ENCODE peak calls at places on chromosomes 7 and 10, in seven cellular contexts. U is HEK293T; H is retina; P is stimulated activated CD8-positive, alpha-beta memory T cell treated with anti-CD3 and anti-CD28 coated beads, Interleukin-7, amount 100 ng/mL, for 4 hours; V is activated CD4-positive, alpha-beta T cell treated with anti-CD3 and anti-CD28 coated beads, Interleukin-2, amount 50 U/mL, for 24 hours; K is stimulated activated CD4-positive, alpha-beta T cell treated with anti-CD3 and anti-CD28 coated beads, TNF-alpha, amount 100 ng/mL, for 4 hours; M is amniotic stem cell. I is an unnamed sample.
A peak's percentile ranks its signal among the peaks of the same experiment; 100 is the strongest.

GRCh38 chr10:11256896-11257295 is 239.2 kb downstream of the CELF2 start:
- DNase-seq in P (no peak), V (no peak), K (no peak), U (no peak), H (no peak), M (no peak), I (no peak)

GRCh38 chr7:48035301-48035966 is at the start of gene C7orf57:
- DNase-seq in P (peak; percentile 84), V (peak; percentile 80), U (peak; percentile 93), M (peak; percentile 77), H (peak; percentile 96), K (peak; percentile 79), I (no peak)

GRCh38 chr7:82376739-82377138 is 66.8 kb downstream of the CACNA2D1 start:
- DNase-seq in K (no peak), V (no peak), H (no peak), M (no peak), U (no peak), P (no peak), I (no peak)

GRCh38 chr10:122154733-122155366 is 116.2 kb upstream of the BTBD16 start:
- DNase-seq in U (no peak), M (no peak), V (no peak), P (no peak), K (no peak), H (no peak), I (peak; percentile 63)

GRCh38 chr10:191703-192518 is 56.7 kb downstream of the ZMYND11 start:
- DNase-seq in K (no peak), U (no peak), H (no peak), P (no peak), V (no peak), M (peak; percentile 35), I (no peak)

GRCh38 chr7:156162451-156162850 is 350.2 kb upstream of the SHH start:
- DNase-seq in V (no peak), K (no peak), P (no peak), U (no peak), M (no peak), H (no peak), I (no peak)

GRCh38 chr7:38932509-38933168 is 23.6 kb upstream of the VPS41 start:
- DNase-seq in K (no peak), V (peak; percentile 24), P (no peak), U (peak; percentile 53), M (peak; percentile 25), H (peak; percentile 57), I (peak; percentile 30)

GRCh38 chr10:116257785-116258184 is 15.2 kb downstream of the GFRA1 start:
- DNase-seq in U (no peak), P (no peak), V (no peak), M (no peak), K (no peak), H (no peak), I (no peak)

GRCh38 chr7:100515072-100515532 is 23.9 kb upstream of the AGFG2 start:
- DNase-seq in P (no peak), M (no peak), H (no peak), K (no peak), V (no peak), U (no peak), I (no peak)

GRCh38 chr7:142939226-142939910 is at the start of gene LLCFC1:
- DNase-seq in V (no peak), P (no peak), K (no peak), M (no peak), H (no peak), U (peak; percentile 53), I (peak; percentile 74)

GRCh38 chr7:139088268-139088667 is 21.3 kb downstream of the ZC3HAV1 start:
- DNase-seq in H (no peak), K (no peak), V (no peak), P (no peak), M (no peak), U (no peak), I (no peak)

GRCh38 chr7:151845412-151846205 is 31.3 kb downstream of the PRKAG2 start:
- DNase-seq in V (no peak), K (no peak), U (no peak), H (no peak), P (no peak), M (no peak), I (no peak)

GRCh38 chr7:41028591-41028990 is 674.3 kb downstream of the INHBA start:
- DNase-seq in K (no peak), H (no peak), V (no peak), P (no peak), U (no peak), M (no peak), I (no peak)

GRCh38 chr7:32242436-32242835 is 172.2 kb upstream of the PDE1C start:
- DNase-seq in H (no peak), P (no peak), M (no peak), K (no peak), U (no peak), V (no peak), I (no peak)

GRCh38 chr7:179209-179681 is 13.1 kb upstream of the FAM20C start:
- DNase-seq in K (no peak), M (no peak), U (no peak), V (no peak), P (no peak), H (no peak), I (no peak)

GRCh38 chr10:79127151-79127961 is 58.6 kb downstream of the ZMIZ1 start:
- DNase-seq in H (no peak), P (no peak), V (no peak), U (no peak), K (no peak), M (no peak), I (peak; percentile 82)

GRCh38 chr7:127702938-127703337 is 50.9 kb downstream of the SND1 start:
- DNase-seq in H (no peak), P (no peak), U (no peak), M (no peak), K (no peak), V (no peak), I (no peak)

GRCh38 chr7:27300401-27300800 is 57.8 kb downstream of the EVX1 start:
- DNase-seq in K (no peak), H (no peak), M (no peak), V (no peak), U (no peak), P (no peak), I (no peak)

GRCh38 chr10:88012627-88013026 is 149.2 kb downstream of the PTEN start:
- DNase-seq in P (no peak), H (no peak), V (no peak), M (no peak), U (no peak), K (no peak), I (no peak)

GRCh38 chr7:22814261-22815208 is 8.1 kb downstream of the TOMM7 start:
- DNase-seq in H (no peak), V (no peak), M (peak; percentile 6), P (no peak), K (no peak), U (no peak), I (no peak)

GRCh38 chr7:111903797-111904196 is 302.4 kb downstream of the DOCK4 start:
- DNase-seq in K (no peak), V (no peak), H (no peak), U (no peak), P (no peak), M (no peak), I (no peak)

GRCh38 chr10:124390788-124391187 is 27.9 kb downstream of the OAT start:
- DNase-seq in M (no peak), U (no peak), P (no peak), K (no peak), V (no peak), H (no peak), I (no peak)

GRCh38 chr10:3173173-3173878 is 744 bp upstream of the PITRM1 start:
- DNase-seq in M (no peak), P (no peak), K (peak; percentile 55), H (no peak), V (no peak), U (peak; percentile 73), I (peak; percentile 100)

GRCh38 chr10:58352956-58353610 is 18.3 kb downstream of the UBE2D1 start:
- DNase-seq in P (no peak), K (no peak), V (no peak), U (peak; percentile 19), H (peak; percentile 7), M (no peak), I (no peak)

GRCh38 chr10:19788075-19788686 is 28.1 kb upstream of the PLXDC2 start:
- DNase-seq in K (no peak), P (no peak), U (peak; percentile 32), M (peak; percentile 9), V (no peak), H (peak; percentile 17), I (peak; percentile 61)

GRCh38 chr10:89852872-89853271 is 151.5 kb downstream of the KIF20B start:
- DNase-seq in U (no peak), H (no peak), V (no peak), M (no peak), K (no peak), P (no peak), I (no peak)

GRCh38 chr10:95276367-95277200 is 14.2 kb downstream of the PDLIM1 start:
- DNase-seq in U (no peak), K (no peak), H (no peak), V (no peak), P (no peak), M (no peak), I (no peak)

GRCh38 chr7:106793015-106793651 is 71.9 kb upstream of the PIK3CG start:
- DNase-seq in P (no peak), V (peak; percentile 38), K (peak; percentile 13), H (peak; percentile 19), U (no peak), M (no peak), I (peak; percentile 13)

GRCh38 chr7:127107601-127108007 is 145.1 kb downstream of the GRM8 start:
- DNase-seq in P (no peak), U (peak; percentile 55), M (no peak), V (peak; percentile 6), K (no peak), H (peak; percentile 49), I (peak; percentile 25)

GRCh38 chr10:124649209-124649608 is 95.0 kb downstream of the FAM53B start:
- DNase-seq in U (no peak), P (no peak), K (no peak), M (no peak), V (no peak), H (no peak), I (no peak)

GRCh38 chr7:158272509-158273137 is 315.0 kb downstream of the PTPRN2 start:
- DNase-seq in V (no peak), U (no peak), H (no peak), P (no peak), M (no peak), K (no peak), I (no peak)

I was measured in T47D.